ENCODE peak calls at places on chromosomes 4 and X, in eight cellular contexts. C is fibroblast of lung, K is ovary, X is pancreas, I is H9, A is transverse colon, E is brain microvascular endothelial cell, Z is heart left ventricle. M is an unnamed sample.

GRCh38 chrX:12970691-12971202 is 4.2 kb upstream of the TMSB4X start:
- DNase-seq in C (peak; percentile 68), K (no peak), X (no peak), I (peak; percentile 65), A (no peak), E (no peak), Z (no peak), M (no peak)

GRCh38 chr4:21469438-21470032 is 479.0 kb downstream of the KCNIP4 start:
- DNase-seq in C (peak; percentile 14), K (no peak), X (no peak), I (no peak), A (no peak), E (peak; percentile 7), Z (no peak), M (peak; percentile 12)

GRCh38 chrX:47530054-47530453 is 31.0 kb upstream of the ARAF start:
- DNase-seq in C (no peak), K (no peak), X (no peak), I (no peak), A (no peak), E (no peak), Z (no peak), M (no peak)

GRCh38 chr4:36402008-36402758 is 120.8 kb downstream of the DTHD1 start:
- DNase-seq in C (no peak), K (no peak), X (no peak), I (no peak), A (no peak), E (no peak), Z (no peak), M (no peak)

GRCh38 chrX:40171513-40172168 is 73.9 kb upstream of the BCOR start:
- DNase-seq in C (peak; percentile 51), K (peak; percentile 63), X (no peak), I (peak; percentile 36), A (no peak), E (no peak), Z (peak; percentile 35), M (no peak)

GRCh38 chr4:23291139-23291538 is 598.4 kb downstream of the GBA3 start:
- DNase-seq in C (no peak), K (no peak), X (no peak), I (no peak), A (no peak), E (no peak), Z (no peak), M (no peak)

GRCh38 chr4:11183358-11183745 is 245.3 kb downstream of the HS3ST1 start:
- DNase-seq in C (peak; percentile 32), K (no peak), X (no peak), I (no peak), A (no peak), E (no peak), Z (no peak), M (no peak)

GRCh38 chr4:109113511-109113910 is 188.9 kb downstream of the COL25A1 start:
- DNase-seq in C (peak; percentile 4), K (no peak), X (no peak), I (no peak), A (no peak), E (no peak), Z (no peak), M (no peak)

GRCh38 chr4:46432923-46433322 is 43.0 kb upstream of the GABRA2 start:
- DNase-seq in C (peak; percentile 22), K (no peak), X (no peak), I (no peak), A (no peak), E (no peak), Z (no peak), M (peak; percentile 39)

GRCh38 chr4:165364452-165365080 is 14.2 kb upstream of the CPE start:
- DNase-seq in C (peak; percentile 36), K (no peak), X (no peak), I (no peak), A (peak; percentile 59), E (no peak), Z (no peak), M (no peak)

GRCh38 chr4:28228575-28228974 is 1367.9 kb downstream of the STIM2 start:
- DNase-seq in C (no peak), K (no peak), X (no peak), I (no peak), A (no peak), E (no peak), Z (no peak), M (no peak)

GRCh38 chr4:20462426-20463175 is 210.9 kb downstream of the SLIT2 start:
- DNase-seq in C (peak; percentile 47), K (no peak), X (no peak), I (no peak), A (no peak), E (peak; percentile 25), Z (no peak), M (no peak)

GRCh38 chr4:37827802-37828321 is 1.4 kb downstream of the PGM2 start:
- DNase-seq in C (no peak), K (no peak), X (no peak), I (no peak), A (no peak), E (no peak), Z (no peak), M (no peak)
- H3K27ac ChIP-seq in C (no peak overlapping the region), K (no peak overlapping the region), X (no peak overlapping the region), I (no peak overlapping the region), A (peak overlapping the region; percentile 87), E (peak overlapping the region; percentile 77), Z (peak overlapping the region; percentile 93), M (no peak overlapping the region)

DNA sequence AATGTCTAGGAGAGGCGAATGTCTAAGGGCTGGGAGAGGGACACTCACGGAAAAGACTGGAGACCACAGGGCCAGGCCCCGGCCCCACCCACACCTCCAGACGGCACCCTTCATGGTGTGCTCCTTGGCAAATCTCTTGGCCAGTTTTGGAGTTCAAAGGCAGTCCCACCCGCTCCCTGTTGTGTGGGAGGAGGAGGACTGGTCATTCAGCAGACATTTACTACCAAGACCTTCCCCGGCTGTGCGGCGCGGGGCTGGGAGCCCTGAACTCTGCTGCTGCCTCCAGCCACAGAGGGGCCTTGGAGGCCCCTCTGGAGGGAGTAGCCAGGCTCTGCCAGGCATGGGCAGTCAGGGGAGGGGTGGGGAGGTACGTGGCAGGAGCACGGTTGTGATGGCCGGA is 8.7 kb upstream of the TBC1D14 start:
- DNase-seq in C (no peak), K (peak; percentile 33), X (no peak), I (no peak), A (peak; percentile 4), E (no peak), Z (no peak), M (no peak)
- TF ChIP-seq CTCF in C (no peak), K (no peak), X (no peak), I (no peak), A (no peak), E (no peak), Z (no peak), M (no peak)

GRCh38 chr4:153661915-153662314 is 22.2 kb upstream of the TLR2 start:
- DNase-seq in C (no peak), K (no peak), X (no peak), I (no peak), A (no peak), E (no peak), Z (no peak), M (no peak)

GRCh38 chr4:153663667-153664066 is 20.4 kb upstream of the TLR2 start:
- DNase-seq in C (no peak), K (no peak), X (no peak), I (no peak), A (no peak), E (no peak), Z (no peak), M (no peak)

GRCh38 chr4:153655928-153656327 is 28.2 kb upstream of the TLR2 start:
- DNase-seq in C (peak; percentile 8), K (no peak), X (peak; percentile 39), I (no peak), A (no peak), E (no peak), Z (peak; percentile 39), M (no peak)

DNA sequence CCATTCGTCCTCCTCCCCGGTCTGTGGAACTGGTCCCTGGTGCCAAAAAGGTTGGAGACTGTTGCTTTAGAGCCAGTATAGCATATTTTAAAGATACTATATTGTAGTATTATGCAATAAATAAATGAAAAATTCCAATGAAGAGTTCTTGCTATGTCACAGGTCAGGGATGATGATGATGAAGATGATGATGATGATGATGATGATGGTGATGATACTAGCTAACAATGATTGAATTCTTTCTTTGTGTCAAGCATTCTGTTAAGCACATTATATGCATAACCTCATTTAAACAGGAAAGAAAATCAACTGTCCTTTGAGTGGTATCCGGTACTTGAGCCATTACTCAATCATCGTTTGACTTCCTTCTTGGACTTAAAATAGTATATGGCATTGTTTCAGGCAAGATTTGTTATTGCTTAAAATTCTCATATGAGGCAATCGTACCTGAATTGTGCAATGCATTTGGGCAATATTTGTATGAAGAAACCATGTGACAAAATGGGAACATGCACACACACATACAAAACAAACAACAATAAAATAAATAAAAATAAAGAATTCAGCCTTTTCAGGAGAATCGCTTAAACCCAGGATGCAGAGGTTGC is 22.8 kb upstream of the TLR2 start:
- DNase-seq in C (no peak), K (no peak), X (no peak), I (no peak), A (no peak), E (no peak), Z (no peak), M (no peak)
- H3K27ac ChIP-seq in C (no peak overlapping the region), K (no peak overlapping the region), X (peak overlapping the region; percentile 21), I (no peak overlapping the region), A (no peak overlapping the region), E (no peak overlapping the region), Z (no peak overlapping the region), M (no peak overlapping the region)

DNA sequence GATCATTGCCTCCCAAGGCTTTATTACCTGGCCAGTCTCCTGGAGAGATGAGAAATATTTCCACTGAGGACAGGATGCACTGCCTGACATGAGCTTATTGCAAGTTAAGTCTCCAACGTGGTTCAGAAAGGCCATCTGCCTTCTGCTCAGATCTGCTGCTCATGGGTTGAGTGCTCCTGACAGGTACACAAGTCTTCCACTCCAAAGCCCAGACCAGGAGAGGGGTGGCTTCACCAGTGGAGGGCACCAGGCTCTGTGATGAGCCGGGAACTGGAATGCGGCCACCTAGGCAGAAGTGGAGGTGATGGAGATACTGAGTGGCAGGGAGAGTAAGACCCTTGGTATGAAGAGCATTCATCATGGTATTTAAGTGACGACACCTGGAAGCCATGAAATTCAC is 79.5 kb upstream of the IRF2 start:
- DNase-seq in C (no peak), K (no peak), X (no peak), I (no peak), A (no peak), E (no peak), Z (no peak), M (no peak)
- TF ChIP-seq CTCF in C (no peak), K (no peak), X (no peak), I (no peak), A (no peak), E (no peak), Z (no peak), M (no peak)

GRCh38 chrX:139204576-139204902 is 326.0 kb upstream of the F9 start:
- DNase-seq in C (no peak), K (no peak), X (no peak), I (no peak), A (no peak), E (no peak), Z (no peak), M (no peak)
- H3K27ac ChIP-seq in C (no peak overlapping the region), K (no peak overlapping the region), X (no peak overlapping the region), I (no peak overlapping the region), A (peak overlapping the region; percentile 45), E (no peak overlapping the region), Z (peak overlapping the region; percentile 29), M (no peak overlapping the region)

GRCh38 chrX:117985241-117985640 is 131.4 kb downstream of the KLHL13 start:
- DNase-seq in C (no peak), K (no peak), X (no peak), I (no peak), A (peak; percentile 42), E (no peak), Z (no peak), M (no peak)
- TF ChIP-seq CTCF in C (no peak), K (no peak), X (no peak), I (peak; percentile 56), A (peak; percentile 33), E (peak; percentile 26), Z (no peak), M (no peak)

M was measured in RWPE1.